ENCODE peak calls at places on chromosome 13, in four cellular contexts. One of them, this sample, is unnamed.

GRCh38 chr13:67390462-67391093 is 160.4 kb upstream of the PCDH9 start:
- DNase-seq in left ventricle myocardium inferior: no peak
- DNase-seq in AG09309: no peak
- DNase-seq in glutamatergic neuron: no peak
- DNase-seq in this sample: no peak

GRCh38 chr13:44012910-44013309 is 133.2 kb downstream of the LACC1 start:
- DNase-seq in left ventricle myocardium inferior: no peak
- DNase-seq in AG09309: no peak
- DNase-seq in glutamatergic neuron: no peak
- DNase-seq in this sample: no peak

GRCh38 chr13:71751074-71751473 is 115.9 kb downstream of the DACH1 start:
- DNase-seq in left ventricle myocardium inferior: no peak
- DNase-seq in AG09309: no peak
- DNase-seq in glutamatergic neuron: no peak
- DNase-seq in this sample: no peak

GRCh38 chr13:51066091-51066831 is 44.8 kb downstream of the C13orf42 start:
- DNase-seq in left ventricle myocardium inferior: no peak
- DNase-seq in AG09309: no peak
- DNase-seq in glutamatergic neuron: no peak
- DNase-seq in this sample: no peak

GRCh38 chr13:44031555-44031954 is 151.9 kb downstream of the LACC1 start:
- DNase-seq in left ventricle myocardium inferior: no peak
- DNase-seq in AG09309: no peak
- DNase-seq in glutamatergic neuron: no peak
- DNase-seq in this sample: no peak

GRCh38 chr13:26019881-26020535 is 31.8 kb downstream of the SHISA2 start:
- DNase-seq in left ventricle myocardium inferior: no peak
- DNase-seq in AG09309: peak; percentile 61
- DNase-seq in glutamatergic neuron: no peak
- DNase-seq in this sample: no peak

GRCh38 chr13:38636756-38637155 is 50.1 kb upstream of the FREM2 start:
- DNase-seq in left ventricle myocardium inferior: no peak
- DNase-seq in AG09309: no peak
- DNase-seq in glutamatergic neuron: no peak
- DNase-seq in this sample: no peak

GRCh38 chr13:43388282-43389034 is 365.1 kb downstream of the DNAJC15 start:
- DNase-seq in left ventricle myocardium inferior: no peak
- DNase-seq in AG09309: no peak
- DNase-seq in glutamatergic neuron: no peak
- DNase-seq in this sample: no peak

GRCh38 chr13:73937420-73937819 is 196.8 kb downstream of the KLF12 start:
- DNase-seq in left ventricle myocardium inferior: no peak
- DNase-seq in AG09309: no peak
- DNase-seq in glutamatergic neuron: no peak
- DNase-seq in this sample: no peak

GRCh38 chr13:83943530-83944279 is 61.4 kb upstream of the SLITRK1 start:
- DNase-seq in left ventricle myocardium inferior: no peak
- DNase-seq in AG09309: no peak
- DNase-seq in glutamatergic neuron: no peak
- DNase-seq in this sample: no peak

GRCh38 chr13:41306271-41307150 is 4.6 kb upstream of the NAA16 start:
- DNase-seq in left ventricle myocardium inferior: no peak
- DNase-seq in AG09309: no peak
- DNase-seq in glutamatergic neuron: no peak
- DNase-seq in this sample: no peak

GRCh38 chr13:99237981-99238662 is 20.1 kb downstream of the GPR18 start:
- DNase-seq in left ventricle myocardium inferior: no peak
- DNase-seq in AG09309: no peak
- DNase-seq in glutamatergic neuron: no peak
- DNase-seq in this sample: no peak

GRCh38 chr13:83906240-83906820 is 24.1 kb upstream of the SLITRK1 start:
- DNase-seq in left ventricle myocardium inferior: no peak
- DNase-seq in AG09309: no peak
- DNase-seq in glutamatergic neuron: no peak
- DNase-seq in this sample: no peak

DNA sequence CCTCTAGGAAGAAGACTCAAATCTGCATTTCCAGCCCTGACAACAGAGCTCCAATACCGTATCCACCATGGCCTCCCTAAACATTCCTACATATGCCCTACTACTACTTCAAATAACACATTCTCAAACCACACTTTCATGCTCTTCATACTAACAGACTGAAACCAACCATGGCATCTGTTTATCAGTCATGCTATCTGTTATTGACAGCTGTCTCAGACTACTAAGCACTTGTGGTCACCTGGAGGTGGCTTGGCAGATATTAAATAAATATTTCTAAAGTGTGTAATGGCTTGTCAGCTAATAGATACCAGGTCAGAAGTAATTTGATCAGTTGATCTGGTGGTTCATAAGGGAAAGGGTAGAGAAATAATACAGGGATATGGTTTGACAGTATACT is 489.1 kb downstream of the DIAPH3 start:
- DNase-seq in left ventricle myocardium inferior: no peak
- DNase-seq in AG09309: no peak
- DNase-seq in glutamatergic neuron: no peak
- DNase-seq in this sample: no peak
- TF ChIP-seq CTCF in left ventricle myocardium inferior: no peak
- TF ChIP-seq CTCF in AG09309: no peak
- TF ChIP-seq CTCF in glutamatergic neuron: no peak
- TF ChIP-seq CTCF in this sample: no peak

GRCh38 chr13:36288794-36289391 is 8.7 kb downstream of the CCDC169 start:
- DNase-seq in left ventricle myocardium inferior: no peak
- DNase-seq in AG09309: no peak
- DNase-seq in glutamatergic neuron: no peak
- DNase-seq in this sample: no peak

GRCh38 chr13:36282818-36283432 is 14.7 kb downstream of the CCDC169 start:
- DNase-seq in left ventricle myocardium inferior: no peak
- DNase-seq in AG09309: no peak
- DNase-seq in glutamatergic neuron: no peak
- DNase-seq in this sample: no peak
- TF ChIP-seq CTCF in left ventricle myocardium inferior: peak; percentile 86
- TF ChIP-seq CTCF in AG09309: peak; percentile 73
- TF ChIP-seq CTCF in glutamatergic neuron: peak; percentile 86
- TF ChIP-seq CTCF in this sample: peak; percentile 93

DNA sequence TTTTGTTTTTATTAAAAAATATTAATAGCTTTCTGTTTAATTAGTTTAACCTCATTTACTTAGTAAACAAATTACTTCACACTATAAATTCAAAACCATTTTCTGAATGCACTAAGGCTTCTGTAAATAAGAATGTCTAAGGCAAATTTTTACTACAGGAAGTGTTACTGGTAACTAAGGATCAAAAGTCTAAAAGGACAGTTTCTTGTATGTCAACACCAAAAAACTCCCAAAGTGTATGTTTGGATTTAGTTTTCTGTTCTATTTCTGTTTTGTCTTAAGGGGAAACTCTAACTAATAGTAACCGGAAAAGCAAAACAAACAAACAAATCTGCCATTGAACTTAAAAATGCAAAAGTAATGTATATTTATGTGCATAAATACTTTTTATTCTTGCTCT is 24.7 kb downstream of the PRR20E start:
- DNase-seq in left ventricle myocardium inferior: no peak
- DNase-seq in AG09309: no peak
- DNase-seq in glutamatergic neuron: no peak
- DNase-seq in this sample: no peak
- TF ChIP-seq CTCF in left ventricle myocardium inferior: no peak
- TF ChIP-seq CTCF in AG09309: no peak
- TF ChIP-seq CTCF in glutamatergic neuron: no peak
- TF ChIP-seq CTCF in this sample: no peak

GRCh38 chr13:24605923-24606372 is 74.3 kb upstream of the ATP12A start:
- DNase-seq in left ventricle myocardium inferior: no peak
- DNase-seq in AG09309: peak; percentile 23
- DNase-seq in glutamatergic neuron: no peak
- DNase-seq in this sample: no peak
- TF ChIP-seq CTCF in left ventricle myocardium inferior: no peak
- TF ChIP-seq CTCF in AG09309: peak; percentile 45
- TF ChIP-seq CTCF in glutamatergic neuron: no peak
- TF ChIP-seq CTCF in this sample: peak; percentile 61

DNA sequence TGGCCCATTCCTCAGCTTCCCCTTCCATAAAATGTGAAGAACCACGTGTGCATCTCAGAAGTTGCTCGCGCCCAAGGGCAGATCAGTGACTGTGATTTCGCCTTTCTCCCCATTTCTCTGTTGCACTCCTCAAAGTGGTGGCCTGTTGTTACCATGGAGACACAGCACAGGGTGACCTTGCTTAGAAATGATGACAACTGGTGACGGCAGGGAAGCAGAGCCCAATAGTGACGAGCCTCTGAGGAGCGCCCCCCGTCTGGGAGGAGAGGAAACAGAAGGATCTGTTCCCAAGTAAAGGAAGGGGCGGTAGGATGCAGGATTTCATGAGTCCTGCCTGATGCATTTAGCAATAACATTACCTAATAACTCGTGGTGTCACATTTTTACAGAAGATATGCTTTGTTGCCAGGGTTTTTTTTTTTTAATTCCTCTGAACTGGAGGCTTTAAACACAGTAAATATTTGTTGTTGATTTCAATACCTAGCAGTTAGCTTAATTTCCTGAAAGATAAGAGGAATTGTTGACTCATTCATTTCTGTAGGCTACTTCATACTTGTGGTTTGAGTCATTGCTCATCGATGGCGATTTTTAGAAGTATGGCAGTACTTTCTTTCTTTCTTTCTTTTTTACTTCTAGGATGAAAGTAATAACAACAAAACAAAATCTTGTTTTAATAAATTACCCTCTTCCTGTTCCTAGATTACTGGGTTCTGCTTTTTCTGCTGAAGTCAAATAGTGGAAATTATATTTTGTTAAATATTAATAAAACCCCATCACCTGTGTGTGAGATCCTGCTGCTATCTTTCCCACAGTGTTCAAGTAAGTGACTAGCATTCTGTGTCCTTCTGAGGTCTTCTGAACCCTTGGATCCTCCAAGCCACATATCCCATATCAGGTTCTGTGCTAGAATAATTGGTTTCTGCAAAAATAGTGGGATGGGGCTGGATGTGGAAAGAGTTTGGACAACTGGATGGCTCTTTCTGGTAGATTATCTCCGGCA is 36.0 kb downstream of the MBNL2 start:
- DNase-seq in left ventricle myocardium inferior: peak; percentile 40
- DNase-seq in AG09309: peak; percentile 78
- DNase-seq in glutamatergic neuron: peak; percentile 30
- DNase-seq in this sample: no peak
- TF ChIP-seq CTCF in left ventricle myocardium inferior: no peak
- TF ChIP-seq CTCF in AG09309: peak; percentile 12
- TF ChIP-seq CTCF in glutamatergic neuron: no peak
- TF ChIP-seq CTCF in this sample: no peak

GRCh38 chr13:32645854-32646253 is 59.6 kb downstream of the PDS5B start:
- DNase-seq in left ventricle myocardium inferior: no peak
- DNase-seq in AG09309: no peak
- DNase-seq in glutamatergic neuron: no peak
- DNase-seq in this sample: no peak

GRCh38 chr13:32642316-32642715 is 56.1 kb downstream of the PDS5B start:
- DNase-seq in left ventricle myocardium inferior: no peak
- DNase-seq in AG09309: no peak
- DNase-seq in glutamatergic neuron: no peak
- DNase-seq in this sample: no peak

GRCh38 chr13:32650705-32651311 is 64.6 kb downstream of the PDS5B start:
- DNase-seq in left ventricle myocardium inferior: no peak
- DNase-seq in AG09309: peak; percentile 25
- DNase-seq in glutamatergic neuron: peak; percentile 45
- DNase-seq in this sample: no peak

GRCh38 chr13:32642858-32643257 is 56.6 kb downstream of the PDS5B start:
- DNase-seq in left ventricle myocardium inferior: no peak
- DNase-seq in AG09309: no peak
- DNase-seq in glutamatergic neuron: no peak
- DNase-seq in this sample: no peak

GRCh38 chr13:32647926-32648325 is 61.7 kb downstream of the PDS5B start:
- DNase-seq in left ventricle myocardium inferior: no peak
- DNase-seq in AG09309: no peak
- DNase-seq in glutamatergic neuron: no peak
- DNase-seq in this sample: no peak
- TF ChIP-seq CTCF in left ventricle myocardium inferior: no peak
- TF ChIP-seq CTCF in AG09309: no peak
- TF ChIP-seq CTCF in glutamatergic neuron: no peak
- TF ChIP-seq CTCF in this sample: no peak

DNA sequence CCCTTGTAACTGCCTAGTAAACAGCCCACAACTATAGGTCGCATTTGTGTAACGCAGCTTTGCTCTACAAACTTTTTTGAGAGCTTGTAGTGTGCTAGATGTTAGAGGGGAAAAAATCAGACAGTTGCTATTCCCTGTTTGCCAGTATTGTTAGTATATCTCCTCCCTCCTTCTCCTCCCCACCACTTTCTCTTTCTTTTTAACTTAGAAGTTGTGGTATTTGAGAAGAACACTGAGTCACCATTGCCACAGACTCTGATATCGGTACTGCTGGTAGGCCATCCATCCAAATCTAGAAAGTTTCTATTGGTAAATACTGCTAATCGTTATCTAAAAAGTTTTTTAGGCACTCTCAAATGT is 661 bp downstream of the POMP start:
- DNase-seq in left ventricle myocardium inferior: no peak
- DNase-seq in AG09309: no peak
- DNase-seq in glutamatergic neuron: no peak
- DNase-seq in this sample: no peak
- TF ChIP-seq CTCF in left ventricle myocardium inferior: no peak
- TF ChIP-seq CTCF in AG09309: no peak
- TF ChIP-seq CTCF in glutamatergic neuron: no peak
- TF ChIP-seq CTCF in this sample: no peak

GRCh38 chr13:111398715-111399299 is 78.4 kb downstream of the TEX29 start:
- DNase-seq in left ventricle myocardium inferior: no peak
- DNase-seq in AG09309: no peak
- DNase-seq in glutamatergic neuron: no peak
- DNase-seq in this sample: peak; percentile 42
- TF ChIP-seq CTCF in left ventricle myocardium inferior: no peak
- TF ChIP-seq CTCF in AG09309: peak; percentile 5
- TF ChIP-seq CTCF in glutamatergic neuron: no peak
- TF ChIP-seq CTCF in this sample: no peak

GRCh38 chr13:63551731-63552130 is 2136.1 kb upstream of the PCDH20 start:
- DNase-seq in left ventricle myocardium inferior: no peak
- DNase-seq in AG09309: no peak
- DNase-seq in glutamatergic neuron: no peak
- DNase-seq in this sample: no peak
- TF ChIP-seq CTCF in left ventricle myocardium inferior: no peak
- TF ChIP-seq CTCF in AG09309: no peak
- TF ChIP-seq CTCF in glutamatergic neuron: no peak
- TF ChIP-seq CTCF in this sample: no peak

GRCh38 chr13:93038187-93038586 is 188.4 kb upstream of the GPC6 start:
- DNase-seq in left ventricle myocardium inferior: no peak
- DNase-seq in AG09309: no peak
- DNase-seq in glutamatergic neuron: no peak
- DNase-seq in this sample: no peak
- TF ChIP-seq CTCF in left ventricle myocardium inferior: no peak
- TF ChIP-seq CTCF in AG09309: no peak
- TF ChIP-seq CTCF in glutamatergic neuron: no peak
- TF ChIP-seq CTCF in this sample: no peak

This sample was measured in type B pancreatic cell.